ENCODE peak calls at places on chromosome X, in five cellular contexts. M is D721Med, Z is NCI-H1105, X is left colon, A is GM03348. D is an unnamed sample.

GRCh38 chrX:68588653-68589371 is 58.7 kb upstream of the STARD8 start:
- DNase-seq in Z (no peak), M (no peak), X (no peak), A (no peak), D (no peak)

GRCh38 chrX:107107459-107107858 is 11.2 kb downstream of the RBM41 start:
- DNase-seq in X (no peak), A (no peak), M (no peak), Z (no peak), D (no peak)

GRCh38 chrX:53939127-53939526 is 105.1 kb downstream of the PHF8 start:
- DNase-seq in X (no peak), M (no peak), A (no peak), Z (no peak), D (no peak)

GRCh38 chrX:38664285-38664684 is 102.9 kb downstream of the TSPAN7 start:
- DNase-seq in X (no peak), A (peak), M (no peak), Z (peak), D (peak)

GRCh38 chrX:49211074-49211473 is 11.1 kb upstream of the SYP start:
- DNase-seq in X (no peak), A (no peak), Z (no peak), M (no peak), D (no peak)

GRCh38 chrX:132401935-132402334 is 86.9 kb downstream of the MBNL3 start:
- DNase-seq in Z (no peak), A (no peak), X (no peak), M (no peak), D (no peak)

GRCh38 chrX:130173190-130173895 is 1.6 kb downstream of the RAB33A start:
- DNase-seq in A (peak), M (no peak), X (no peak), Z (no peak), D (peak)

GRCh38 chrX:53767544-53767943 is 81.0 kb upstream of the HUWE1 start:
- DNase-seq in M (no peak), A (no peak), Z (no peak), X (no peak), D (no peak)

GRCh38 chrX:139759637-139760036 is 51.7 kb upstream of the MCF2 start:
- DNase-seq in A (peak), M (no peak), Z (no peak), X (no peak), D (no peak)

GRCh38 chrX:123976671-123977316 is 15.3 kb downstream of the STAG2 start:
- DNase-seq in M (no peak), X (no peak), A (peak), Z (no peak), D (no peak)

GRCh38 chrX:4243759-4244158 is 530.3 kb upstream of the PRKX start:
- DNase-seq in A (no peak), X (no peak), M (no peak), Z (no peak), D (no peak)

GRCh38 chrX:119189586-119189985 is 46.5 kb upstream of the PGRMC1 start:
- DNase-seq in Z (no peak), A (peak), X (no peak), M (no peak), D (no peak)

GRCh38 chrX:100449696-100450606 is 39.9 kb upstream of the PCDH19 start:
- DNase-seq in X (peak), A (peak), Z (no peak), M (no peak), D (no peak)

GRCh38 chrX:50827996-50828395 is 14.0 kb upstream of the SHROOM4 start:
- DNase-seq in A (peak), Z (no peak), M (no peak), X (no peak), D (no peak)

GRCh38 chrX:14083783-14084182 is 54.1 kb upstream of the GEMIN8 start:
- DNase-seq in Z (no peak), X (no peak), A (no peak), M (no peak), D (no peak)

GRCh38 chrX:151402719-151403390 is 5.8 kb downstream of the VMA21 start:
- DNase-seq in M (no peak), Z (peak), X (no peak), A (no peak), D (no peak)

GRCh38 chrX:39601193-39602085 is 496.3 kb downstream of the BCOR start:
- DNase-seq in Z (no peak), M (no peak), A (no peak), X (no peak), D (no peak)

GRCh38 chrX:129808829-129809745 is 29.3 kb downstream of the SASH3 start:
- DNase-seq in Z (no peak), X (no peak), M (no peak), A (no peak), D (no peak)